ENCODE peak calls at places on chromosomes 4 and X, in eight cellular contexts. D, F, C, E, P, Q, T and L are unnamed samples.

GRCh38 chr4:74317616-74318256 is 9.5 kb downstream of the EPGN start:
- DNase-seq in D (no peak), F (no peak), C (no peak), E (no peak), P (no peak), Q (no peak), T (no peak), L (no peak)

GRCh38 chrX:119121341-119121740 is 6.3 kb downstream of the KIAA1210 start:
- DNase-seq in D (no peak), F (no peak), C (no peak), E (no peak), P (no peak), Q (no peak), T (no peak), L (no peak)

GRCh38 chr4:88697113-88697512 is 516 bp downstream of the NAP1L5 start:
- DNase-seq in D (no peak), F (peak; percentile 16), C (peak; percentile 82), E (no peak), P (no peak), Q (no peak), T (no peak), L (no peak)

GRCh38 chr4:53089940-53090729 is 228.0 kb downstream of the RASL11B start:
- DNase-seq in D (no peak), F (no peak), C (no peak), E (no peak), P (no peak), Q (no peak), T (no peak), L (no peak)

GRCh38 chrX:2697741-2698294 is 6.7 kb downstream of the CD99 start:
- DNase-seq in D (no peak), F (no peak), C (no peak), E (no peak), P (no peak), Q (no peak), T (no peak), L (no peak)

GRCh38 chr4:26758899-26759298 is 101.7 kb upstream of the STIM2 start:
- DNase-seq in D (no peak), F (no peak), C (no peak), E (no peak), P (no peak), Q (no peak), T (no peak), L (no peak)

GRCh38 chrX:151789179-151789800 is 54.7 kb downstream of the CNGA2 start:
- DNase-seq in D (no peak), F (peak; percentile 18), C (peak; percentile 79), E (no peak), P (no peak), Q (peak; percentile 32), T (no peak), L (no peak)

GRCh38 chrX:123989235-123989634 is 27.7 kb downstream of the STAG2 start:
- DNase-seq in D (no peak), F (no peak), C (no peak), E (no peak), P (no peak), Q (no peak), T (no peak), L (no peak)

GRCh38 chr4:70269674-70270073 is 27.3 kb downstream of the CSN3 start:
- DNase-seq in D (no peak), F (no peak), C (no peak), E (no peak), P (no peak), Q (no peak), T (no peak), L (no peak)

GRCh38 chrX:70434914-70435586 is 9.6 kb upstream of the DLG3 start:
- DNase-seq in D (no peak), F (no peak), C (no peak), E (no peak), P (no peak), Q (peak; percentile 24), T (no peak), L (no peak)

GRCh38 chr4:1419708-1420107 is 13.5 kb upstream of the NKX1-1 start:
- DNase-seq in D (no peak), F (no peak), C (peak; percentile 4), E (no peak), P (peak; percentile 2), Q (no peak), T (no peak), L (no peak)

GRCh38 chrX:77014655-77015377 is 432.4 kb upstream of the FGF16 start:
- DNase-seq in D (no peak), F (no peak), C (no peak), E (no peak), P (no peak), Q (no peak), T (peak; percentile 43), L (no peak)

GRCh38 chr4:187204389-187204920 is 480.8 kb upstream of the FAT1 start:
- DNase-seq in D (no peak), F (no peak), C (no peak), E (no peak), P (peak; percentile 54), Q (no peak), T (no peak), L (no peak)

GRCh38 chr4:33369366-33369899 is 2649.3 kb downstream of the PCDH7 start:
- DNase-seq in D (no peak), F (no peak), C (no peak), E (no peak), P (no peak), Q (no peak), T (no peak), L (no peak)

GRCh38 chrX:106249706-106250379 is 81.7 kb downstream of the PWWP3B start:
- DNase-seq in D (no peak), F (no peak), C (no peak), E (no peak), P (no peak), Q (no peak), T (no peak), L (no peak)

GRCh38 chrX:146707781-146708180 is 101.8 kb upstream of the CXorf51B start:
- DNase-seq in D (no peak), F (no peak), C (no peak), E (no peak), P (no peak), Q (no peak), T (peak; percentile 46), L (no peak)

GRCh38 chr4:184968784-184969201 is 49.5 kb upstream of the HELT start:
- DNase-seq in D (no peak), F (peak; percentile 89), C (no peak), E (no peak), P (peak; percentile 87), Q (peak; percentile 89), T (no peak), L (no peak)

GRCh38 chr4:52713456-52713937 is 37.7 kb downstream of the ERVMER34-1 start:
- DNase-seq in D (peak; percentile 26), F (no peak), C (no peak), E (no peak), P (no peak), Q (no peak), T (no peak), L (no peak)

GRCh38 chr4:13542577-13543042 is 1.7 kb downstream of the NKX3-2 start:
- DNase-seq in D (no peak), F (no peak), C (peak; percentile 69), E (peak; percentile 86), P (no peak), Q (no peak), T (peak; percentile 60), L (no peak)

DNA sequence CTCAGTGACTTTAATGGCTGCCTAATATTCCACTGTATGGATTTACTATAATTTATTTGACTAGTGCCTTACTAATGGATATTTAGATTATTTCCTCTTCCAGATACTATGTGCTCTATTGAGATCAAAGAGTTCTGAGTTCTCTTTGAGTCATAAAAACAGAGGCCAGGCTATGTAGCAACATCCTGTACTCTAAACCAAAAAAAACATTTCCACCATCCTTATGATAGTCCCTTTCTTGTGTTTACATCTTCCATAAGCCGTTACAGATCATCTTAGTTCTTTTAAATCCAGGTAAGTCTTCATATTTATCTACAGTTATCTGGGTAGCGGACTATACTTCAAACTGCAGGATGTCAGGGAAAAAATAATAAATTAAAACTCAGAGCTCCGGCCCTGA is 56.6 kb upstream of the TMEM184C start:
- DNase-seq in D (no peak), F (no peak), C (no peak), E (no peak), P (no peak), Q (no peak), T (no peak), L (no peak)
- TF ChIP-seq POLR2A in D (no peak), F (no peak), C (no peak), E (no peak), P (no peak), Q (no peak), T (no peak), L (no peak)

DNA sequence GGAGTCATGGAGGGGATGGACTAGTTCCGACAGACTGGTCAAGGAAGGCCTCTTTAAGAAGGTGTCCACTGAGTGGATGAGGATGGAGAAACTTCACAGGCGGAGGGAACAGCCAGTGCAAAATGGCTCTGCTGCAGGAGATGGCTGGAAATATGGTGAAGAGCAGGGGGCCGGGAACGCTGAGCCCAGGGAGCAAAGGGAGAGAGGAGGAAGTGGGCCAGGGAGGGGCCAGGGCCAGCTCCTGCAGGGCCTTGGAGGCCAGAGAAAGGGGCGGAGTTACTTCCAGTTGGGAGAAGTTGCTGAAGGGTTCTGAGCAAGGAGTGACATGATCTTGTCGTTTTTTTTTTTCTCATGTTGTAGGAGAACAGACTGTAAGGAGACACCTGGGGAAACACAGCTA is 94.5 kb downstream of the WFS1 start:
- DNase-seq in D (no peak), F (no peak), C (no peak), E (no peak), P (no peak), Q (no peak), T (no peak), L (no peak)
- TF ChIP-seq POLR2AphosphoS5 in D (no peak), F (no peak), C (no peak), E (no peak), P (no peak), Q (no peak), T (no peak), L (no peak)

GRCh38 chr4:111210576-111210975 is 587.7 kb upstream of the PITX2 start:
- DNase-seq in D (no peak), F (no peak), C (no peak), E (no peak), P (no peak), Q (no peak), T (no peak), L (no peak)
- TF ChIP-seq EP300 in D (no peak), F (no peak), C (no peak), E (no peak), P (no peak), Q (no peak), T (no peak), L (no peak)

GRCh38 chr4:4859799-4860380 is 425 bp downstream of the MSX1 start:
- DNase-seq in D (no peak), F (no peak), C (no peak), E (no peak), P (no peak), Q (no peak), T (no peak), L (no peak)

GRCh38 chr4:4858527-4858926 is 938 bp upstream of the MSX1 start:
- DNase-seq in D (no peak), F (no peak), C (no peak), E (no peak), P (no peak), Q (no peak), T (no peak), L (no peak)

GRCh38 chr4:4857809-4858508 is 1.5 kb upstream of the MSX1 start:
- DNase-seq in D (no peak), F (no peak), C (peak; percentile 50), E (no peak), P (no peak), Q (no peak), T (no peak), L (no peak)

GRCh38 chr4:4860381-4860802 is 927 bp downstream of the MSX1 start:
- DNase-seq in D (peak; percentile 59), F (no peak), C (no peak), E (no peak), P (no peak), Q (no peak), T (peak; percentile 58), L (no peak)

GRCh38 chr4:4859010-4859798 is at the start of gene MSX1:
- DNase-seq in D (peak; percentile 98), F (peak; percentile 76), C (peak; percentile 90), E (no peak), P (peak; percentile 88), Q (peak; percentile 87), T (peak; percentile 92), L (peak; percentile 94)
- TF ChIP-seq POLR2A in D (peak; percentile 54), F (no peak), C (no peak), E (no peak), P (no peak), Q (no peak), T (no peak), L (peak; percentile 50)